ENCODE peak calls at places on chromosomes 5 and 9, in seven cellular contexts. K is H1, A is lower leg skin, J is prostate gland, M is uterus, P is GM12892, G is heart left ventricle. L is an unnamed sample.

GRCh38 chr5:95709967-95710650 is 21.0 kb upstream of the RHOBTB3 start:
- DNase-seq in K (peak), A (no peak), J (no peak), M (peak), P (no peak), G (peak), L (no peak)

GRCh38 chr5:44002381-44002901 is 386.8 kb downstream of the FGF10 start:
- DNase-seq in K (no peak), A (no peak), J (peak), M (no peak), P (no peak), G (no peak), L (no peak)

GRCh38 chr5:133944263-133945230 is 23.9 kb downstream of the C5orf15 start:
- DNase-seq in K (peak), A (no peak), J (no peak), M (no peak), P (no peak), G (peak), L (no peak)

GRCh38 chr5:75461679-75462078 is 49.8 kb downstream of the CERT1 start:
- DNase-seq in K (no peak), A (no peak), J (no peak), M (no peak), P (no peak), G (no peak), L (no peak)

GRCh38 chr5:138660051-138660572 is 84.9 kb upstream of the HSPA9 start:
- DNase-seq in K (no peak), A (no peak), J (peak), M (no peak), P (no peak), G (no peak), L (peak)

GRCh38 chr5:121940741-121941140 is 21.0 kb upstream of the SRFBP1 start:
- DNase-seq in K (no peak), A (no peak), J (no peak), M (no peak), P (no peak), G (no peak), L (no peak)

GRCh38 chr5:144198386-144198785 is 27.7 kb downstream of the KCTD16 start:
- DNase-seq in K (no peak), A (no peak), J (no peak), M (no peak), P (no peak), G (no peak), L (no peak)

GRCh38 chr9:42275141-42275540 is 91.7 kb downstream of the SPATA31A6 start:
- DNase-seq in K (no peak), A (no peak), J (no peak), M (no peak), P (no peak), G (no peak), L (no peak)

GRCh38 chr9:89814340-89815040 is 209.7 kb downstream of the GADD45G start:
- DNase-seq in K (no peak), A (no peak), J (no peak), M (peak), P (no peak), G (no peak), L (no peak)

GRCh38 chr5:93676707-93677106 is 64.7 kb downstream of the POU5F2 start:
- DNase-seq in K (no peak), A (no peak), J (no peak), M (no peak), P (no peak), G (no peak), L (no peak)

GRCh38 chr5:63648376-63648775 is 313.9 kb downstream of the HTR1A start:
- DNase-seq in K (no peak), A (no peak), J (no peak), M (no peak), P (no peak), G (no peak), L (no peak)

GRCh38 chr9:19748278-19749126 is 40.3 kb downstream of the SLC24A2 start:
- DNase-seq in K (no peak), A (no peak), J (no peak), M (no peak), P (no peak), G (no peak), L (no peak)

GRCh38 chr5:172545291-172545761 is 91.0 kb upstream of the SH3PXD2B start:
- DNase-seq in K (no peak), A (no peak), J (no peak), M (peak), P (no peak), G (no peak), L (no peak)

GRCh38 chr5:53087596-53087995 is 22.0 kb downstream of the MOCS2 start:
- DNase-seq in K (no peak), A (no peak), J (no peak), M (no peak), P (no peak), G (no peak), L (no peak)

GRCh38 chr9:130542457-130543228 is 36.7 kb upstream of the FUBP3 start:
- DNase-seq in K (no peak), A (no peak), J (no peak), M (no peak), P (no peak), G (no peak), L (no peak)

GRCh38 chr9:123174887-123175518 is 93.4 kb downstream of the STRBP start:
- DNase-seq in K (no peak), A (no peak), J (no peak), M (no peak), P (peak), G (no peak), L (no peak)

GRCh38 chr9:38706493-38706892 is 13.4 kb downstream of the FAM240B start:
- DNase-seq in K (no peak), A (no peak), J (no peak), M (no peak), P (no peak), G (no peak), L (no peak)

GRCh38 chr5:113140837-113141661 is 164.5 kb downstream of the DCP2 start:
- DNase-seq in K (peak), A (peak), J (no peak), M (peak), P (no peak), G (no peak), L (no peak)

GRCh38 chr5:3740546-3741371 is 145.1 kb downstream of the IRX1 start:
- DNase-seq in K (no peak), A (no peak), J (peak), M (no peak), P (no peak), G (no peak), L (no peak)

GRCh38 chr5:148912146-148912545 is 85.7 kb downstream of the ADRB2 start:
- DNase-seq in K (no peak), A (no peak), J (no peak), M (no peak), P (no peak), G (no peak), L (no peak)

GRCh38 chr5:159825551-159826051 is 90.7 kb upstream of the ADRA1B start:
- DNase-seq in K (no peak), A (no peak), J (no peak), M (no peak), P (no peak), G (no peak), L (no peak)

GRCh38 chr5:33774323-33774722 is 117.5 kb downstream of the ADAMTS12 start:
- DNase-seq in K (no peak), A (no peak), J (no peak), M (no peak), P (no peak), G (no peak), L (no peak)

GRCh38 chr9:124257865-124258764 is at the start of gene NEK6:
- DNase-seq in K (no peak), A (no peak), J (no peak), M (no peak), P (peak), G (peak), L (peak)

GRCh38 chr5:142117579-142118420 is 9.2 kb downstream of the NDFIP1 start:
- DNase-seq in K (no peak), A (no peak), J (no peak), M (no peak), P (no peak), G (no peak), L (no peak)

GRCh38 chr5:67059747-67060490 is 136.7 kb downstream of the CD180 start:
- DNase-seq in K (no peak), A (no peak), J (no peak), M (no peak), P (no peak), G (no peak), L (no peak)

GRCh38 chr5:1726469-1726865 is 73.2 kb downstream of the MRPL36 start:
- DNase-seq in K (peak), A (peak), J (peak), M (no peak), P (no peak), G (no peak), L (peak)

GRCh38 chr5:1724822-1725602 is 74.6 kb downstream of the MRPL36 start:
- DNase-seq in K (peak), A (peak), J (peak), M (no peak), P (no peak), G (no peak), L (no peak)

GRCh38 chr5:1726956-1727355 is 72.7 kb downstream of the MRPL36 start:
- DNase-seq in K (peak), A (peak), J (peak), M (no peak), P (no peak), G (no peak), L (no peak)

GRCh38 chr5:1723957-1724821 is 75.4 kb downstream of the MRPL36 start:
- DNase-seq in K (peak), A (peak), J (peak), M (no peak), P (no peak), G (no peak), L (no peak)

GRCh38 chr5:1725641-1726468 is 73.8 kb downstream of the MRPL36 start:
- DNase-seq in K (peak), A (peak), J (peak), M (no peak), P (no peak), G (no peak), L (peak)
- TF ChIP-seq POLR2A in K (no peak), A (no peak), J (no peak), M (no peak), P (no peak), G (no peak), L (no peak)

DNA sequence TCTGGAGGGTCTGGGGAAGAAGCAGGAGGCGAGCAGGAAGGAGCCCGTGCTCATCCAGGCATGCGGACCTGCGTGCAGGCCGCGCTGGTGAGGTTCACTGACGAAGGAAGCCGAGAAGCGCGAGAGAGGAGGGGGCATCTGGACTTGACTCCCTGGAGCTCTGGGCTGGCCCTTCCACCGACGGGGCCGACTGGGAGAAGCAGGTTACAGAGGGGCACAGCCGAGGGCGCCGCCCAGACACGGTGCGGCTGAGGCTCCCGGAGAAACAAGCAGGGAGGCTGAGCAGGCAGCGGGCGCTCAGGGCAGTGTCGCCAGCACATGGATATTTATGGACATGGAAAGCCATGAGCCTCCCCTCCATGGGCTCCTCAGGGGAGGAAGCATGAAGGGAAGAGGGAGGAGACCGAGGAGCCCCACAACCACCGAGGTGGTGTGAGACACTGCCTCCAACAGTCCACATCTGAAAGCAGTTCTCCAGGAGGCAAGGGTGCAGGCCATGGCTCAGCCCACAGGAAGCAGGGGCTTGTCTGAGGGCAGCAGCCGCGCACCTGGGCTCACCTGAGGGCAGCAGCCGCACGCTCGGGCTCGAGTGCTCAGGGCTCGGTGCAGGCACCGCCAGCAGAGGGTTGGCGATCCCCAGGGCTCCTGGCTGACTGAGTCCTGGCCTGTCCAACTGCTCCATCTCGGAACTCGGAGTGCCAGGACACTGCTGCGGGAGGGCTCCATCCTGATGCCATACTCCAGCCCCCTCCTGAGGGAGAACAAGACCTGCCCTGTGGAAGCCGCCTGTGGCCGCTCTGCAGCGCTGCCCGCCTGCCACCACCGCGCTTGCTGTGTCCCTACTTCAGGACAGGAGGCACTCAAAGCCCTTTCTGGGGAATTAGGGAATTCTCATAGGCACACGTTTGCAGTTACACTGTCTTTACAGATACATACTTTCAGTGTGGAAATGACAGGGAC is 15.7 kb upstream of the INPP5E start:
- DNase-seq in K (no peak), A (no peak), J (no peak), M (no peak), P (no peak), G (no peak), L (no peak)
- TF ChIP-seq POLR2A in K (no peak), A (no peak), J (no peak), M (no peak), P (no peak), G (no peak), L (no peak)

DNA sequence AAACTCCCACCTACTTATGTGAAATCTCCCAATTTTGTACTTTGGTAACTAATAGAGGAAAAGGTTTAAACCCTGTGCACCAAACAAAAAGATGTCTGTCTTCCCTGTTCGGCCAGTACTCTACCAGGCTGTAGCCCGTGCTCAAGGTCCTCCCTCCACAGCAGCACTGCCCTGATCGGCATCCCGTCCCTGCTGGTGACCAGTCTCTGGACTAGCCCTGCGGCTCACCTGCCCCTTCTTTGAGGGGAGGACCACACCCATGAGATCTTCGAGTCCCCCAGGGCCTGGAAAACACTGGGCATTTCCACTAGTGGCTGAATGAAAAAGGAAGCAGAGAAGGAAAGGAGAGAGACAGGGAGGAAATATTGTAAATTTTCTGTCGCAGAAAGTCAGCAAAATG is 2.8 kb downstream of the GFPT2 start:
- DNase-seq in K (no peak), A (no peak), J (no peak), M (no peak), P (no peak), G (no peak), L (no peak)
- TF ChIP-seq POLR2A in K (no peak), A (no peak), J (no peak), M (no peak), P (no peak), G (no peak), L (no peak)

GRCh38 chr5:179615203-179615602 is 8.3 kb downstream of the HNRNPH1 start:
- DNase-seq in K (no peak), A (no peak), J (no peak), M (no peak), P (no peak), G (no peak), L (no peak)

GRCh38 chr5:179614745-179615144 is 8.7 kb downstream of the HNRNPH1 start:
- DNase-seq in K (no peak), A (no peak), J (no peak), M (no peak), P (no peak), G (no peak), L (no peak)

GRCh38 chr5:179613460-179614071 is 9.9 kb downstream of the HNRNPH1 start:
- DNase-seq in K (no peak), A (no peak), J (no peak), M (no peak), P (no peak), G (no peak), L (peak)

GRCh38 chr5:179617930-179618329 is 5.5 kb downstream of the HNRNPH1 start:
- DNase-seq in K (no peak), A (no peak), J (no peak), M (no peak), P (no peak), G (no peak), L (no peak)

GRCh38 chr5:179616002-179616594 is 7.4 kb downstream of the HNRNPH1 start:
- DNase-seq in K (no peak), A (no peak), J (no peak), M (no peak), P (no peak), G (no peak), L (no peak)
- TF ChIP-seq POLR2A in K (peak), A (no peak), J (no peak), M (no peak), P (peak), G (no peak), L (no peak)

GRCh38 chr9:15510789-15511575 is at the start of gene PSIP1:
- DNase-seq in K (peak), A (peak), J (peak), M (peak), P (peak), G (peak), L (peak)
- TF ChIP-seq POLR2A in K (peak), A (no peak), J (peak), M (peak), P (peak), G (peak), L (peak)

GRCh38 chr5:69166686-69167487 is at the start of gene CCNB1:
- DNase-seq in K (peak), A (peak), J (peak), M (peak), P (peak), G (peak), L (peak)
- TF ChIP-seq POLR2A in K (peak), A (no peak), J (peak), M (no peak), P (peak), G (no peak), L (no peak)

L was measured in Peyer's patch.